ENCODE peak calls at places on chromosomes 4 and X, in five cellular contexts. K is upper lobe of right lung, I is colonic mucosa, X is Calu3, U is mammary epithelial cell. H is an unnamed sample.
A peak's percentile ranks its signal among the peaks of the same experiment; 100 is the strongest.

GRCh38 chr4:158410272-158410671 is 111.4 kb upstream of the RXFP1 start:
- DNase-seq in I (no peak), K (no peak), U (peak; percentile 22), X (no peak), H (no peak)

GRCh38 chr4:148061139-148061476 is 329.2 kb downstream of the ARHGAP10 start:
- DNase-seq in I (no peak), X (no peak), U (no peak), K (no peak), H (no peak)

GRCh38 chr4:68948044-68948743 is 3.4 kb downstream of the UGT2A3 start:
- DNase-seq in X (no peak), K (no peak), I (no peak), U (no peak), H (peak; percentile 61)

GRCh38 chr4:128591482-128591881 is 218.0 kb upstream of the JADE1 start:
- DNase-seq in X (no peak), I (no peak), K (no peak), U (no peak), H (no peak)

GRCh38 chr4:166662266-166662843 is 571.9 kb downstream of the SPOCK3 start:
- DNase-seq in I (no peak), K (no peak), X (no peak), U (peak; percentile 67), H (no peak)

GRCh38 chr4:60847614-60848013 is 352.5 kb upstream of the ADGRL3 start:
- DNase-seq in I (no peak), K (no peak), U (no peak), X (no peak), H (no peak)

GRCh38 chr4:37471971-37472370 is 214.2 kb downstream of the RELL1 start:
- DNase-seq in I (peak; percentile 52), X (peak; percentile 79), K (peak; percentile 65), U (no peak), H (no peak)

GRCh38 chr4:39812500-39812899 is 114.6 kb downstream of the UBE2K start:
- DNase-seq in X (no peak), K (peak; percentile 37), I (no peak), U (no peak), H (no peak)

GRCh38 chr4:182017038-182017437 is 226.2 kb upstream of the TENM3 start:
- DNase-seq in X (no peak), I (no peak), K (no peak), U (no peak), H (no peak)

GRCh38 chr4:105644270-105644669 is 64.2 kb downstream of the INTS12 start:
- DNase-seq in U (peak; percentile 76), K (no peak), X (no peak), I (no peak), H (no peak)

GRCh38 chr4:2465032-2465431 is 3.9 kb upstream of the RNF4 start:
- DNase-seq in K (peak; percentile 28), U (no peak), X (no peak), I (no peak), H (no peak)

GRCh38 chr4:54661686-54662085 is 3.9 kb downstream of the KIT start:
- DNase-seq in K (no peak), U (peak; percentile 54), X (no peak), I (no peak), H (no peak)

GRCh38 chrX:68462653-68463052 is 29.4 kb upstream of the OPHN1 start:
- DNase-seq in U (no peak), X (peak; percentile 37), K (no peak), I (no peak), H (no peak)

GRCh38 chrX:3451566-3451965 is 105.1 kb upstream of the MXRA5 start:
- DNase-seq in I (no peak), X (no peak), K (no peak), U (no peak), H (no peak)

GRCh38 chrX:154002215-154002719 is 17.4 kb downstream of the IRAK1 start:
- DNase-seq in U (no peak), K (peak; percentile 73), X (no peak), I (no peak), H (no peak)

GRCh38 chr4:135123632-135124031 is 922.0 kb upstream of the PABPC4L start:
- DNase-seq in X (no peak), K (no peak), I (no peak), U (no peak), H (no peak)

GRCh38 chr4:76989391-76990061 is 40.0 kb downstream of the SEPTIN11 start:
- DNase-seq in X (no peak), K (no peak), U (no peak), I (no peak), H (peak; percentile 78)

GRCh38 chr4:133148690-133149363 is at the start of gene PCDH10:
- DNase-seq in I (peak; percentile 73), X (no peak), U (peak; percentile 77), K (peak; percentile 90), H (no peak)

GRCh38 chrX:154549766-154550165 is 2.3 kb downstream of the IKBKG start:
- DNase-seq in I (no peak), K (no peak), X (no peak), U (peak; percentile 11), H (no peak)

GRCh38 chr4:70559216-70559830 is 32.7 kb upstream of the AMBN start:
- DNase-seq in K (no peak), X (peak; percentile 53), U (peak; percentile 34), I (peak; percentile 34), H (peak; percentile 71)
- TF ChIP-seq CTCF in K (peak; percentile 75), X (peak; percentile 36), U (peak; percentile 84), I (peak; percentile 44), H (no peak)

GRCh38 chrX:80705379-80705778 is 104.3 kb downstream of the BRWD3 start:
- DNase-seq in I (no peak), X (no peak), K (no peak), U (no peak), H (no peak)

DNA sequence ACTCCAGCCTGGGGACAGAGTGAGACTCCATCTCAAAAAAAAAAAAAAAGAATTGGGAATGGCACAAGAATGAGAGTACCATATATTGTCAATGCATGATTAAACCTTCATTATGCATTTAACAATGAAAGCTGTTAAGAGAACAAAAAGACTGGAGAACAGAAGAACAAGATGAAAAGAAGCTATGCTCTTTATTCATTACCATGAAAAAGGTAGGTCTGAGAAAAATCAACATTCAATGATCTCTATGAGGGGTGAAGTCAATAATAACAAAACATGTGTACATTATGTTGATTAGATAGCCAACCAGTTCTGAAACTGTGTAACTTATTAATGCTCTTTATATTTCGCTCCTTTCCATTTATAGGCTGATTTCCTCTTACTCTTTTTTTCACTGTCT is 100.9 kb downstream of the BRWD3 start:
- DNase-seq in X (no peak), K (no peak), U (no peak), I (no peak), H (no peak)
- TF ChIP-seq CTCF in X (no peak), K (no peak), U (no peak), I (no peak), H (no peak)

GRCh38 chr4:142128529-142128928 is 492.1 kb downstream of the IL15 start:
- DNase-seq in K (no peak), U (no peak), X (no peak), I (no peak), H (peak; percentile 46)

GRCh38 chr4:142124874-142125273 is 488.5 kb downstream of the IL15 start:
- DNase-seq in U (no peak), I (no peak), X (no peak), K (no peak), H (no peak)

GRCh38 chr4:142129931-142130330 is 493.5 kb downstream of the IL15 start:
- DNase-seq in X (no peak), K (no peak), I (no peak), U (peak; percentile 52), H (no peak)

GRCh38 chr4:142129473-142129872 is 493.1 kb downstream of the IL15 start:
- DNase-seq in K (no peak), I (no peak), X (no peak), U (no peak), H (no peak)

DNA sequence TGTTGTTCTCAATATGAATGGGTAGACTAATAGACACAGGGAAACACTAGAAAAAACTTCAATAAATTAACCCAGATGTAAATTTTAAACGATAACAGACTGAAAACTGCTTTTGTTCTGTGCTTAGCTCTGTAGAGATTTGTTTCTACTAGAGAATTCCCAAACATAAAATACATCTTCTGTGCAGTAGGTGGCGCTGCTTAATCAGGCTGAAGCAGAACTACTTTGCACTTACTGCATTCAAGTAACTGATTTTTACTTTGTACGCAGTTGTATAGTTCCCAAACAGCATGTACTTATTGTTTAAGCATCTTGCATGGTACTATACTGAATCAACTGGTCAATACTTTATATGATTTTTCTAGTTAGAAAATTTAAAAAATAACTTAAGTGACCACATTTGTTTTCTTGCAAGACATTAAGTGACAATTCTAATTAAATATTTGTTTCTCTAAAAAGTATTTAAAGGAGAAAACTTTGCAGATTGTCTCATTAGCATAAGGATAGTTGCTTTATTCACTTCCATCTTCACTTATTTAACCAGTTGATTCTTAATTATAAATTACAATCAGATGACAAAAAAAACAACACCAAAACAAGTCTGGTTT is 490.6 kb downstream of the IL15 start:
- DNase-seq in K (no peak), U (peak; percentile 41), X (peak; percentile 56), I (peak; percentile 64), H (peak; percentile 19)
- TF ChIP-seq CTCF in K (peak; percentile 87), U (peak; percentile 80), X (peak; percentile 66), I (peak; percentile 79), H (peak; percentile 34)

GRCh38 chrX:50450324-50450723 is 20.3 kb downstream of the DGKK start:
- DNase-seq in X (no peak), I (no peak), U (no peak), K (no peak), H (no peak)

GRCh38 chrX:50447535-50447934 is 23.1 kb downstream of the DGKK start:
- DNase-seq in X (no peak), K (no peak), I (no peak), U (no peak), H (no peak)

GRCh38 chrX:50452782-50453181 is 17.8 kb downstream of the DGKK start:
- DNase-seq in K (no peak), I (no peak), U (no peak), X (no peak), H (no peak)

GRCh38 chrX:50442426-50443116 is 28.1 kb downstream of the DGKK start:
- DNase-seq in X (no peak), U (no peak), I (no peak), K (no peak), H (no peak)

GRCh38 chrX:50448565-50448964 is 22.1 kb downstream of the DGKK start:
- DNase-seq in I (peak; percentile 52), K (no peak), U (peak; percentile 78), X (peak; percentile 63), H (no peak)
- TF ChIP-seq CTCF in I (peak; percentile 34), K (no peak), U (peak; percentile 61), X (no peak), H (no peak)

DNA sequence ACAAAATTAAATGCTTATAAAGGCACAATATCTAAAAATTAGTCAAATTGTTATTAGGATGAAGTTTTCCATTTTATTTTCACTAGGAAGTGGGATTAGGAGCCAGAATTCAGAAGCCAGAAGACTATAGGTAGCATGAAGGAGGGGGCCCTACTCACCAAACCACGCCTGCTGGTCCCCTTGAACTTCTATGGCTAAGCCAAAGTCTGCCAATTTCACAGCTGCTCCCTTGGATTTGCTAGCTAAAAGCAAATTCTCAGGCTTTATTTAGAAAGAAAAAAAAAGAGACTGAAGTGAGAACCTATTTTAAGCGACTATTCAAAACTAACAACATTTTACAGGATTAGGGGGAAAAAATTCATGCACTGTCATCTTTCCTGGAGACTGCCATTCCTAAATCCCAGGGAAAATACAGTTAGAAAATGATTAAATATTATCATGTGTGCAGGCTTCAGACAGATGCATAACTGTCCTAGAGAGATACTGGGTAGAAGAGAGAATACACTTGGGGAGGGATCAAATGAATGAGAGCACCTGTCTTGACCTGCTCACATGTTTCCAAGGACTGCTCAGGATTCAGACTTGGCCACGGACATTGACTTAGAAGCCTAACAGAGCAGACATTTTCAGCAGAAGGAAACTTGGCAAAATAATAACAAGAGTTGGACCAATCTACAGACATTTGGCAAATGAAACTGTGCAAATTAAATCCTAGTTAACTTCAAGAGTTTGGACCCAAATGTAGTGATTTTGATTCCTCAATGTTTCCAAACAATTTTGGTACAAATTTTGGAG is 224.2 kb downstream of the CAMK2D start:
- DNase-seq in U (no peak), K (no peak), I (no peak), X (no peak), H (no peak)
- TF ChIP-seq CTCF in U (no peak), K (no peak), I (no peak), X (no peak), H (no peak)